ENCODE peak calls at places on chromosomes 1 and 21, in eight cellular contexts. E, W, N, V, B, K, R and Q are unnamed samples.

GRCh38 chr21:43938751-43939442 is 73.2 kb upstream of the TRAPPC10 start:
- DNase-seq in E (peak; percentile 27), W (peak; percentile 83), N (no peak), V (peak; percentile 73), B (peak; percentile 89), K (peak; percentile 35), R (peak; percentile 61), Q (peak; percentile 52)

GRCh38 chr1:231954751-231955150 is 328.2 kb downstream of the DISC1 start:
- DNase-seq in E (no peak), W (no peak), N (no peak), V (no peak), B (no peak), K (no peak), R (no peak), Q (no peak)

GRCh38 chr1:204988201-204988600 is 54.8 kb upstream of the CNTN2 start:
- DNase-seq in E (no peak), W (no peak), N (no peak), V (no peak), B (no peak), K (no peak), R (no peak), Q (no peak)

GRCh38 chr1:210912752-210913151 is 221.2 kb downstream of the KCNH1 start:
- DNase-seq in E (no peak), W (no peak), N (no peak), V (no peak), B (no peak), K (no peak), R (no peak), Q (no peak)

GRCh38 chr1:199463521-199464127 is 563.9 kb upstream of the NR5A2 start:
- DNase-seq in E (peak; percentile 10), W (peak; percentile 85), N (no peak), V (no peak), B (no peak), K (no peak), R (peak; percentile 74), Q (peak; percentile 78)

GRCh38 chr1:29145739-29146437 is 22.2 kb upstream of the TMEM200B start:
- DNase-seq in E (peak; percentile 74), W (no peak), N (no peak), V (no peak), B (no peak), K (no peak), R (peak; percentile 94), Q (peak; percentile 73)

GRCh38 chr1:20725189-20726106 is 7.1 kb downstream of the SH2D5 start:
- DNase-seq in E (peak; percentile 59), W (peak; percentile 44), N (no peak), V (no peak), B (peak; percentile 1), K (no peak), R (peak; percentile 67), Q (peak; percentile 58)

GRCh38 chr1:94275116-94275515 is 37.7 kb upstream of the ARHGAP29 start:
- DNase-seq in E (no peak), W (no peak), N (no peak), V (no peak), B (no peak), K (no peak), R (no peak), Q (no peak)

GRCh38 chr1:180540697-180541594 is 17.8 kb upstream of the OVAAL start:
- DNase-seq in E (peak; percentile 58), W (no peak), N (no peak), V (no peak), B (no peak), K (no peak), R (peak; percentile 42), Q (no peak)

GRCh38 chr1:177091036-177091435 is 73.5 kb downstream of the ASTN1 start:
- DNase-seq in E (no peak), W (no peak), N (no peak), V (no peak), B (no peak), K (no peak), R (peak; percentile 62), Q (no peak)

GRCh38 chr1:9426291-9426711 is 113.0 kb upstream of the SLC25A33 start:
- DNase-seq in E (no peak), W (no peak), N (peak; percentile 6), V (peak; percentile 17), B (peak; percentile 66), K (no peak), R (no peak), Q (no peak)

GRCh38 chr21:41798326-41798725 is 31.5 kb upstream of the RIPK4 start:
- DNase-seq in E (no peak), W (no peak), N (no peak), V (no peak), B (no peak), K (no peak), R (no peak), Q (no peak)

GRCh38 chr1:15835205-15835740 is 12.2 kb upstream of the SPEN start:
- DNase-seq in E (no peak), W (no peak), N (no peak), V (no peak), B (peak; percentile 52), K (no peak), R (no peak), Q (no peak)

GRCh38 chr21:19899645-19900044 is 1098.6 kb upstream of the NCAM2 start:
- DNase-seq in E (no peak), W (no peak), N (no peak), V (no peak), B (no peak), K (no peak), R (no peak), Q (no peak)

GRCh38 chr1:197066719-197067456 is at the start of gene F13B:
- DNase-seq in E (no peak), W (no peak), N (no peak), V (no peak), B (no peak), K (no peak), R (no peak), Q (no peak)

GRCh38 chr1:84665703-84666317 is 24.5 kb downstream of the SSX2IP start:
- DNase-seq in E (no peak), W (no peak), N (no peak), V (no peak), B (no peak), K (no peak), R (peak; percentile 38), Q (no peak)

GRCh38 chr1:103108525-103109150 is 316 bp upstream of the COL11A1 start:
- DNase-seq in E (no peak), W (peak; percentile 95), N (peak; percentile 18), V (no peak), B (no peak), K (peak; percentile 86), R (peak; percentile 89), Q (no peak)

GRCh38 chr21:44482581-44483287 is 27.4 kb downstream of the LRRC3 start:
- DNase-seq in E (no peak), W (peak; percentile 74), N (no peak), V (no peak), B (no peak), K (no peak), R (no peak), Q (no peak)

GRCh38 chr1:153509729-153510354 is 25.9 kb downstream of the S100A6 start:
- DNase-seq in E (peak; percentile 52), W (no peak), N (no peak), V (no peak), B (peak; percentile 70), K (peak; percentile 44), R (peak; percentile 50), Q (no peak)

GRCh38 chr1:182604128-182604834 is at the start of gene RGS16:
- DNase-seq in E (peak; percentile 97), W (peak; percentile 94), N (peak; percentile 79), V (peak; percentile 91), B (peak; percentile 95), K (peak; percentile 99), R (peak; percentile 81), Q (peak; percentile 69)

GRCh38 chr21:32861871-32862270 is 90.3 kb upstream of the PAXBP1 start:
- DNase-seq in E (no peak), W (no peak), N (no peak), V (no peak), B (no peak), K (no peak), R (no peak), Q (no peak)

GRCh38 chr1:204746838-204747442 is 61.4 kb upstream of the LRRN2 start:
- DNase-seq in E (peak; percentile 30), W (peak; percentile 81), N (no peak), V (no peak), B (peak; percentile 51), K (peak; percentile 33), R (peak; percentile 46), Q (peak; percentile 27)

GRCh38 chr1:159040206-159040605 is 30.5 kb downstream of the IFI16 start:
- DNase-seq in E (peak; percentile 48), W (no peak), N (no peak), V (no peak), B (no peak), K (no peak), R (peak; percentile 74), Q (peak; percentile 16)

GRCh38 chr21:39738566-39738965 is 6.4 kb upstream of the IGSF5 start:
- DNase-seq in E (no peak), W (no peak), N (no peak), V (no peak), B (no peak), K (no peak), R (no peak), Q (no peak)

GRCh38 chr1:21325731-21326387 is 35.6 kb upstream of the ECE1 start:
- DNase-seq in E (no peak), W (no peak), N (no peak), V (no peak), B (no peak), K (no peak), R (no peak), Q (no peak)

GRCh38 chr1:17207046-17207445 is 2.1 kb downstream of the PADI1 start:
- DNase-seq in E (no peak), W (no peak), N (no peak), V (no peak), B (no peak), K (no peak), R (peak; percentile 29), Q (no peak)

GRCh38 chr1:78383923-78384322 is 106.9 kb upstream of the PTGFR start:
- DNase-seq in E (no peak), W (no peak), N (no peak), V (no peak), B (no peak), K (no peak), R (no peak), Q (no peak)

GRCh38 chr1:183417691-183418491 is at the start of gene NMNAT2:
- DNase-seq in E (peak; percentile 21), W (peak; percentile 76), N (peak; percentile 29), V (no peak), B (no peak), K (peak; percentile 92), R (peak; percentile 28), Q (peak; percentile 23)

GRCh38 chr1:194233069-194233468 is 1046.7 kb upstream of the B3GALT2 start:
- DNase-seq in E (no peak), W (no peak), N (no peak), V (no peak), B (no peak), K (no peak), R (peak; percentile 1), Q (peak; percentile 5)

GRCh38 chr1:231626535-231626950 is at the start of gene DISC1:
- DNase-seq in E (peak; percentile 80), W (peak; percentile 96), N (no peak), V (no peak), B (peak; percentile 66), K (peak; percentile 10), R (peak; percentile 94), Q (peak; percentile 89)

GRCh38 chr1:31441073-31441472 is 28.1 kb downstream of the SERINC2 start:
- DNase-seq in E (no peak), W (no peak), N (no peak), V (no peak), B (no peak), K (no peak), R (no peak), Q (no peak)

GRCh38 chr1:55823521-55824296 is 608.5 kb upstream of the USP24 start:
- DNase-seq in E (peak; percentile 14), W (no peak), N (no peak), V (no peak), B (no peak), K (no peak), R (peak; percentile 59), Q (peak; percentile 45)

GRCh38 chr1:44405041-44405803 is at the start of gene RNF220:
- DNase-seq in E (no peak), W (peak; percentile 93), N (peak; percentile 63), V (no peak), B (peak; percentile 38), K (peak; percentile 100), R (peak; percentile 72), Q (peak; percentile 79)

GRCh38 chr1:3467096-3468036 is 12.9 kb downstream of the ARHGEF16 start:
- DNase-seq in E (no peak), W (no peak), N (no peak), V (no peak), B (no peak), K (no peak), R (no peak), Q (no peak)